ENCODE peak calls at places on chromosomes 11 and 22, in nine cellular contexts. M is sigmoid colon; W is mucosa of descending colon; N is ovary; V is CD4-positive, alpha-beta memory T cell; X is adipocyte; Z is GM23248; G is PC-3; D is A549. K is an unnamed sample. For H3K9me3, the result is how much of the 10 kb centered on the place peaks cover.

GRCh38 chr11:124669193-124669592 is 4.3 kb downstream of the SIAE start:
- DNase-seq in M (no peak), W (peak), N (peak), V (peak), X (peak), Z (peak), G (peak), D (peak), K (peak)

GRCh38 chr11:61682093-61682732 is 2.0 kb downstream of the DAGLA start:
- DNase-seq in M (peak), W (peak), N (no peak), V (no peak), X (peak), Z (no peak), G (peak), D (no peak), K (no peak)

GRCh38 chr22:44838316-44839016 is 86.1 kb downstream of the ARHGAP8 start:
- DNase-seq in M (no peak), W (no peak), N (peak), V (no peak), X (no peak), Z (no peak), G (no peak), D (no peak), K (no peak)

GRCh38 chr22:47042116-47042825 is 279.8 kb downstream of the TBC1D22A start:
- DNase-seq in M (no peak), W (peak), N (no peak), V (no peak), X (no peak), Z (no peak), G (no peak), D (no peak), K (no peak)

GRCh38 chr11:12077535-12078280 is 32.7 kb upstream of the MICAL2 start:
- DNase-seq in M (no peak), W (no peak), N (no peak), V (no peak), X (peak), Z (peak), G (peak), D (no peak), K (no peak)

GRCh38 chr22:38455530-38456271 is 702 bp upstream of the KCNJ4 start:
- DNase-seq in M (no peak), W (peak), N (no peak), V (no peak), X (peak), Z (no peak), G (no peak), D (no peak), K (peak)

GRCh38 chr11:120710354-120711187 is 199.0 kb downstream of the GRIK4 start:
- DNase-seq in M (peak), W (peak), N (peak), V (no peak), X (peak), Z (peak), G (peak), D (peak), K (peak)

GRCh38 chr11:41845066-41845465 is 385.6 kb upstream of the LRRC4C start:
- DNase-seq in M (no peak), W (no peak), N (no peak), V (no peak), X (no peak), Z (no peak), G (peak), D (no peak), K (no peak)

GRCh38 chr22:37525073-37525745 is 6.0 kb upstream of the CARD10 start:
- DNase-seq in M (no peak), W (no peak), N (no peak), V (no peak), X (peak), Z (peak), G (peak), D (peak), K (peak)

GRCh38 chr11:17513853-17514252 is 30.4 kb downstream of the USH1C start:
- DNase-seq in M (no peak), W (no peak), N (no peak), V (no peak), X (no peak), Z (peak), G (no peak), D (no peak), K (peak)

GRCh38 chr11:94326947-94327346 is 22.6 kb downstream of the IZUMO1R start:
- DNase-seq in M (no peak), W (no peak), N (no peak), V (no peak), X (no peak), Z (no peak), G (no peak), D (no peak), K (no peak)

GRCh38 chr11:6681949-6682348 is 1.2 kb downstream of the MRPL17 start:
- DNase-seq in M (no peak), W (no peak), N (no peak), V (no peak), X (peak), Z (peak), G (peak), D (no peak), K (no peak)

GRCh38 chr22:27217154-27217553 is 559.8 kb downstream of the MIAT start:
- DNase-seq in M (no peak), W (no peak), N (no peak), V (no peak), X (no peak), Z (no peak), G (no peak), D (no peak), K (no peak)

GRCh38 chr11:34213366-34213765 is 107.9 kb downstream of the NAT10 start:
- DNase-seq in M (no peak), W (no peak), N (no peak), V (no peak), X (peak), Z (peak), G (peak), D (peak), K (peak)

GRCh38 chr11:116787786-116788486 is at the start of gene ZPR1:
- DNase-seq in M (peak), W (peak), N (peak), V (peak), X (peak), Z (peak), G (peak), D (peak), K (peak)

GRCh38 chr22:37990302-37990701 is 5.9 kb upstream of the SOX10 start:
- DNase-seq in M (no peak), W (no peak), N (no peak), V (no peak), X (no peak), Z (no peak), G (no peak), D (no peak), K (no peak)

GRCh38 chr11:121688860-121689614 is 236.3 kb upstream of the SORL1-AS1 start:
- DNase-seq in M (no peak), W (no peak), N (no peak), V (no peak), X (no peak), Z (no peak), G (peak), D (no peak), K (no peak)

GRCh38 chr11:93567406-93567819 is 24.2 kb upstream of the SMCO4 start:
- DNase-seq in M (peak), W (peak), N (peak), V (no peak), X (no peak), Z (peak), G (peak), D (no peak), K (peak)

GRCh38 chr11:86497310-86497709 is 122.6 kb downstream of the CCDC81 start:
- DNase-seq in M (no peak), W (no peak), N (no peak), V (no peak), X (peak), Z (peak), G (no peak), D (no peak), K (peak)

GRCh38 chr11:77137421-77137820 is 9.4 kb downstream of the MYO7A start:
- DNase-seq in M (no peak), W (no peak), N (no peak), V (no peak), X (no peak), Z (no peak), G (no peak), D (no peak), K (no peak)

GRCh38 chr11:117197516-117198456 is 1.4 kb upstream of the TAGLN start:
- DNase-seq in M (peak), W (peak), N (peak), V (no peak), X (peak), Z (no peak), G (peak), D (no peak), K (no peak)

GRCh38 chr11:34988294-34989255 is 72.2 kb downstream of the PDHX start:
- DNase-seq in M (no peak), W (no peak), N (no peak), V (no peak), X (peak), Z (peak), G (no peak), D (no peak), K (no peak)

GRCh38 chr22:27581688-27582087 is 219.9 kb downstream of the MN1 start:
- DNase-seq in M (peak), W (peak), N (peak), V (no peak), X (peak), Z (peak), G (no peak), D (no peak), K (peak)

GRCh38 chr11:10459029-10459970 is 4.2 kb downstream of the AMPD3 start:
- DNase-seq in M (no peak), W (no peak), N (no peak), V (peak), X (no peak), Z (no peak), G (no peak), D (no peak), K (no peak)

GRCh38 chr11:1102221-1102971 is 27.7 kb downstream of the MUC2 start:
- DNase-seq in M (no peak), W (peak), N (no peak), V (no peak), X (no peak), Z (no peak), G (no peak), D (no peak), K (no peak)

GRCh38 chr22:40594924-40595323 is 41.6 kb downstream of the MRTFA start:
- DNase-seq in M (no peak), W (no peak), N (no peak), V (no peak), X (no peak), Z (no peak), G (no peak), D (no peak), K (peak)

GRCh38 chr11:35787626-35788025 is 125.1 kb downstream of the TRIM44 start:
- DNase-seq in M (no peak), W (no peak), N (no peak), V (no peak), X (no peak), Z (no peak), G (no peak), D (no peak), K (no peak)

GRCh38 chr11:17846852-17847453 is 112.4 kb downstream of the KCNC1 start:
- DNase-seq in M (no peak), W (no peak), N (no peak), V (no peak), X (no peak), Z (peak), G (peak), D (no peak), K (no peak)

GRCh38 chr11:91421586-91421985 is 803.0 kb upstream of the FAT3 start:
- DNase-seq in M (no peak), W (no peak), N (no peak), V (no peak), X (no peak), Z (no peak), G (no peak), D (no peak), K (no peak)

GRCh38 chr11:31870609-31871309 is 59.6 kb upstream of the PAX6 start:
- DNase-seq in M (no peak), W (peak), N (no peak), V (peak), X (peak), Z (peak), G (peak), D (peak), K (peak)

GRCh38 chr11:63144121-63144520 is at the start of gene SLC22A24:
- DNase-seq in M (no peak), W (no peak), N (no peak), V (no peak), X (no peak), Z (no peak), G (no peak), D (no peak), K (no peak)

GRCh38 chr11:34342008-34342533 is 15.7 kb downstream of the ABTB2 start:
- DNase-seq in M (peak), W (peak), N (peak), V (no peak), X (no peak), Z (peak), G (no peak), D (no peak), K (no peak)

GRCh38 chr11:30422389-30422788 is 99.5 kb downstream of the ARL14EP start:
- DNase-seq in M (no peak), W (no peak), N (no peak), V (no peak), X (no peak), Z (no peak), G (no peak), D (no peak), K (no peak)

GRCh38 chr11:116725434-116726221 is 47.2 kb downstream of the BUD13 start:
- DNase-seq in M (no peak), W (peak), N (peak), V (no peak), X (peak), Z (peak), G (no peak), D (no peak), K (peak)

GRCh38 chr11:99368579-99368978 is 347.8 kb downstream of the CNTN5 start:
- DNase-seq in M (no peak), W (no peak), N (no peak), V (no peak), X (peak), Z (peak), G (peak), D (no peak), K (no peak)

GRCh38 chr11:116035972-116036371 is 531.8 kb upstream of the CADM1 start:
- DNase-seq in M (no peak), W (no peak), N (no peak), V (no peak), X (no peak), Z (no peak), G (no peak), D (no peak), K (no peak)

GRCh38 chr22:27003301-27003700 is 345.9 kb downstream of the MIAT start:
- DNase-seq in M (no peak), W (no peak), N (peak), V (no peak), X (no peak), Z (no peak), G (no peak), D (no peak), K (no peak)

GRCh38 chr11:131579932-131580387 is 209.5 kb downstream of the NTM start:
- DNase-seq in M (no peak), W (no peak), N (peak), V (no peak), X (peak), Z (peak), G (peak), D (peak), K (peak)

GRCh38 chr11:134623711-134624110 is 211.7 kb upstream of the B3GAT1 start:
- DNase-seq in M (no peak), W (no peak), N (no peak), V (no peak), X (no peak), Z (no peak), G (no peak), D (no peak), K (no peak)

DNA sequence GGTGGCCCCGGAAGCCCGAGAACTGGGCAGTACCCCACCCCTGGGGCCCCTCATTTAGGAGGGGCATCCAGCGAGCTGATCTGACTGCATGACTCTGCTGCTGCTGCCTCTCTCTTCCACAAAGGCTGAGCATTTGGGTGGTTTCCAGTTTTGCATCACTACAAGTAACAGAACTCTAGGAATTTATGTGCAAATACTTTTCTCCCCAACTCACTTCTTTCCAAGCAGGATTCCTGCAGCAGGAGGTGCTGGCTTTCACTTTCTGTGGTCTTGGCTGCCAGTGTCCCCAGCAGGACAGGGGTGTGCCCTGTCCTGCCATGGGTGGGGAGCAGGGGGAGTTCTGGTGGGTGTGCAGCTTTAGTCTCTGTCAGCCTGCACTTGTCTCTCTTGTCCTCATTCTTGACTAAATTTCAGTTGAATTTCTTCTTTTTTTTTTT is 21.2 kb downstream of the UPB1 start:
- DNase-seq in M (no peak), W (no peak), N (no peak), V (no peak), X (peak), Z (peak), G (peak), D (peak), K (peak)
- H3K4me3 ChIP-seq in M (no peak), W (no peak), N (no peak), V (no peak), X (peak), Z (peak), G (no peak), D (no peak), K (no peak)

GRCh38 chr22:49544286-49544685 is 283.4 kb downstream of the BRD1 start:
- DNase-seq in M (peak), W (no peak), N (no peak), V (no peak), X (no peak), Z (no peak), G (no peak), D (no peak), K (no peak)
- H3K9me3 ChIP-seq in M (under half), W (under half), N (under half), V (under half), X (under half), Z (under half), G (under half), D (under half), K (under half)

DNA sequence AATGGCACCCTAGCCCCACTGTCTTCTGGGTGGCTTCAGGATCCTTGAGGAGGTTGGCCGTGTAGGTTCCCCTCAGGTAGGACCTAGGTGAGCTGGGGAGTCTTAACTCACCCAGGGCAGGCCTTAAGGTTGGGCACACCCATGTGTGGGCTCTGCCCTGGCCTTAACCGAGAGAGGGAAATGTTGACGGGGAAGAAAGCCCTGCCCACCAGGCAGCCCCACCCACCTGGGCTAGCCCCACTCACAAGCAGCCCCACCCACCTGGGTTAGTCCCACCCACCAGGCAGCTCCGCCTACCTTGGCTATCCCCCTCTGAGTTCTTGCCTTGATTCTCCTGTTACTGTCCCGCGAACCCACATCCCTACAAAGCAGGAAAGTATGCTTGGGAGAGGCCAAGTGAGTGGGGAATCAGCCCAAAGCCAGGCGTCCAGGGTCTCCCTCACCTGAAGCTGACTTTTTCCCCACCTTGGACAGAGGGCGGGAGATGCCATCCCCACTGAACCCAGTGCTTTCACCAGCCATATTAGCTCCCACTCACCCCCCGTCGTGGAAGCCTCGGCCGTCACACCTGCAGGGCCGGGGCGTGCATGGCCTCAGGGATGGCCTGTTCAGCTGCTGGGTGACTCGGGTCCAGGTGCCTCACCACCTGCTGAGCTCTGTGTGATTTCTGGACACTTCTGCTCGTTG is at the start of gene MYEOV:
- DNase-seq in M (no peak), W (peak), N (no peak), V (no peak), X (peak), Z (peak), G (peak), D (peak), K (peak)
- H3K4me3 ChIP-seq in M (no peak), W (no peak), N (no peak), V (no peak), X (no peak), Z (no peak), G (peak), D (peak), K (no peak)

GRCh38 chr11:74822187-74822586 is 73.5 kb downstream of the RNF169 start:
- DNase-seq in M (no peak), W (no peak), N (no peak), V (no peak), X (peak), Z (peak), G (no peak), D (no peak), K (no peak)
- H3K9me3 ChIP-seq in M (under half), W (under half), N (under half), V (under half), X (under half), Z (under half), G (under half), D (under half), K (under half)

DNA sequence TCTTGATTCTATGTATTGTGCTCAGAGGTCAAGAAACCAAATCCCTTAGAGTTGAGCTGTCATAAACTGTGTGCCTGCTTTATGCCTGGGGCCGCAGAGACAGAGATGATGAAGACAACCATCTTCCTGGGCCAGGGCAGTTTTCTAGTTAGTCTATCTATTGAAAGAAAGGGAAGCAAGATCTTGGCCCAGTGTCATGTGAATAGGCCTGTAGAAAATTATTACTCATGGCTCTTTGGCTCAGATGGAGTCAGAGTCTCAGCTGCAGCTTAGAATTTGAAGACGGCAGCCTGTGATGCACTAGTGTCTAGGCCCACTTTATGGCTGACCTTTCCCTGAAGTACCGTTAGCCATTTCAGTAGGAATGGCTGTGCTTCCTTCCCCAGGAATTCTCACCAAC is 112.0 kb downstream of the DBX1 start:
- DNase-seq in M (no peak), W (no peak), N (no peak), V (no peak), X (no peak), Z (peak), G (no peak), D (no peak), K (peak)
- H3K4me3 ChIP-seq in M (no peak), W (no peak), N (no peak), V (no peak), X (no peak), Z (no peak), G (no peak), D (no peak), K (no peak)

GRCh38 chr11:50333861-50334260 is 301.2 kb downstream of the OR4C45 start:
- DNase-seq in M (no peak), W (no peak), N (no peak), V (no peak), X (no peak), Z (no peak), G (no peak), D (no peak), K (no peak)
- H3K9me3 ChIP-seq in M (under half), W (half or more), N (under half), V (under half), X (under half), Z (under half), G (under half), D (under half), K (under half)

DNA sequence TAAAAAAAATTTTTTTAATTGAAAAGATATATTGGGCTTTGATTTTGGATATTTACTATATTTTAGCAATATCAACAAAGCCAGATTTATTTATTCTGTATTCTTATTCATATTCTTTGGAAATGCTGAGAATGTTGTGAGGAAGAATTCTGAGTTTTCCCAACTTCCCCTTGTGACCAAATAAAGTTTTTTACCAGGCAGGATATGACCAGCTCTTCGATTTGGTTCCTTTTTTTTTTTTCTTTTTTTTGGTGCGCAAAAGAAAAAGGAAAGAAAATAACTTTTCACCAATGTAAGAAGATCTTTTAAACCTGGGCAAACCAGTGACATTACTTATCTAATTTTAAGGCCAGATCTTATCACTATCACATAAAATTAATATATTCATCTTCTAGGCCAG is 12.9 kb downstream of the TCP11L1 start:
- DNase-seq in M (no peak), W (no peak), N (no peak), V (no peak), X (no peak), Z (no peak), G (no peak), D (no peak), K (no peak)
- H3K4me3 ChIP-seq in M (no peak), W (no peak), N (no peak), V (no peak), X (no peak), Z (no peak), G (no peak), D (no peak), K (no peak)

K was measured in MG63.